ENCODE peak calls at places on chromosome 3, in ten cellular contexts. P, I, J, A, Q, E, B, D, R and S are unnamed samples.

GRCh38 chr3:30368978-30369377 is 237.4 kb upstream of the TGFBR2 start:
- DNase-seq in P (no peak), I (peak), J (no peak), A (no peak), Q (no peak), E (no peak), B (no peak), D (no peak), R (no peak), S (no peak)

GRCh38 chr3:50930371-50931208 is 255.9 kb downstream of the DOCK3 start:
- DNase-seq in P (no peak), I (no peak), J (no peak), A (no peak), Q (no peak), E (no peak), B (no peak), D (no peak), R (no peak), S (no peak)

GRCh38 chr3:186002884-186003472 is 65.2 kb upstream of the TRA2B start:
- DNase-seq in P (peak), I (no peak), J (no peak), A (no peak), Q (no peak), E (no peak), B (no peak), D (no peak), R (no peak), S (peak)

GRCh38 chr3:111173328-111173900 is 101.8 kb downstream of the NECTIN3 start:
- DNase-seq in P (no peak), I (no peak), J (no peak), A (no peak), Q (no peak), E (no peak), B (no peak), D (no peak), R (no peak), S (no peak)

GRCh38 chr3:75001330-75001729 is 386.9 kb upstream of the CNTN3 start:
- DNase-seq in P (no peak), I (no peak), J (no peak), A (no peak), Q (no peak), E (no peak), B (no peak), D (no peak), R (no peak), S (no peak)

GRCh38 chr3:77038928-77039605 is 832 bp upstream of the ROBO2 start:
- DNase-seq in P (peak), I (peak), J (no peak), A (no peak), Q (no peak), E (no peak), B (no peak), D (no peak), R (no peak), S (no peak)

GRCh38 chr3:71176366-71176765 is 407.2 kb downstream of the FOXP1 start:
- DNase-seq in P (peak), I (no peak), J (no peak), A (no peak), Q (no peak), E (no peak), B (no peak), D (no peak), R (no peak), S (no peak)

GRCh38 chr3:146581877-146582508 is 23.2 kb downstream of the PLSCR5 start:
- DNase-seq in P (no peak), I (no peak), J (no peak), A (no peak), Q (no peak), E (no peak), B (no peak), D (peak), R (no peak), S (no peak)

GRCh38 chr3:141227752-141228151 is 3.9 kb upstream of the PXYLP1 start:
- DNase-seq in P (no peak), I (no peak), J (no peak), A (no peak), Q (no peak), E (no peak), B (no peak), D (no peak), R (no peak), S (no peak)

GRCh38 chr3:27758083-27758482 is 36.0 kb upstream of the EOMES start:
- DNase-seq in P (no peak), I (peak), J (peak), A (no peak), Q (no peak), E (no peak), B (peak), D (no peak), R (no peak), S (no peak)

GRCh38 chr3:158121295-158121694 is 11.4 kb downstream of the RSRC1 start:
- DNase-seq in P (no peak), I (no peak), J (no peak), A (no peak), Q (no peak), E (no peak), B (no peak), D (no peak), R (no peak), S (no peak)